ENCODE peak calls at places on chromosomes 1 and 21, in seven cellular contexts. One of them, this sample, is unnamed.

GRCh38 chr1:185352067-185352466 is 35.0 kb upstream of the IVNS1ABP start:
- DNase-seq in pancreas: no peak
- DNase-seq in hepatocyte: no peak
- DNase-seq in GM12878: no peak
- DNase-seq in astrocyte of the spinal cord: peak
- DNase-seq in heart right ventricle: no peak
- DNase-seq in Peyer's patch: no peak
- DNase-seq in this sample: peak

GRCh38 chr1:51955797-51956527 is 34.5 kb downstream of the RAB3B start:
- DNase-seq in pancreas: no peak
- DNase-seq in hepatocyte: no peak
- DNase-seq in GM12878: peak
- DNase-seq in astrocyte of the spinal cord: no peak
- DNase-seq in heart right ventricle: no peak
- DNase-seq in Peyer's patch: no peak
- DNase-seq in this sample: no peak

GRCh38 chr1:18481921-18482701 is 1.4 kb downstream of the KLHDC7A start:
- DNase-seq in pancreas: no peak
- DNase-seq in hepatocyte: no peak
- DNase-seq in GM12878: no peak
- DNase-seq in astrocyte of the spinal cord: no peak
- DNase-seq in heart right ventricle: no peak
- DNase-seq in Peyer's patch: no peak
- DNase-seq in this sample: no peak

GRCh38 chr21:29382029-29382654 is 83.4 kb downstream of the BACH1 start:
- DNase-seq in pancreas: no peak
- DNase-seq in hepatocyte: peak
- DNase-seq in GM12878: no peak
- DNase-seq in astrocyte of the spinal cord: peak
- DNase-seq in heart right ventricle: no peak
- DNase-seq in Peyer's patch: no peak
- DNase-seq in this sample: peak

GRCh38 chr1:89810302-89810701 is 10.5 kb upstream of the LRRC8D start:
- DNase-seq in pancreas: no peak
- DNase-seq in hepatocyte: no peak
- DNase-seq in GM12878: no peak
- DNase-seq in astrocyte of the spinal cord: no peak
- DNase-seq in heart right ventricle: no peak
- DNase-seq in Peyer's patch: no peak
- DNase-seq in this sample: no peak

GRCh38 chr1:234281826-234282489 is 91.3 kb upstream of the COA6 start:
- DNase-seq in pancreas: no peak
- DNase-seq in hepatocyte: peak
- DNase-seq in GM12878: no peak
- DNase-seq in astrocyte of the spinal cord: no peak
- DNase-seq in heart right ventricle: no peak
- DNase-seq in Peyer's patch: no peak
- DNase-seq in this sample: no peak

GRCh38 chr1:178682886-178683285 is 42.2 kb upstream of the RALGPS2 start:
- DNase-seq in pancreas: no peak
- DNase-seq in hepatocyte: no peak
- DNase-seq in GM12878: no peak
- DNase-seq in astrocyte of the spinal cord: no peak
- DNase-seq in heart right ventricle: no peak
- DNase-seq in Peyer's patch: no peak
- DNase-seq in this sample: no peak

GRCh38 chr21:37207441-37208009 is 59.6 kb downstream of the VPS26C start:
- DNase-seq in pancreas: peak
- DNase-seq in hepatocyte: no peak
- DNase-seq in GM12878: peak
- DNase-seq in astrocyte of the spinal cord: no peak
- DNase-seq in heart right ventricle: no peak
- DNase-seq in Peyer's patch: peak
- DNase-seq in this sample: no peak

GRCh38 chr1:234970731-234971476 is 157.7 kb downstream of the TOMM20 start:
- DNase-seq in pancreas: peak
- DNase-seq in hepatocyte: peak
- DNase-seq in GM12878: no peak
- DNase-seq in astrocyte of the spinal cord: peak
- DNase-seq in heart right ventricle: peak
- DNase-seq in Peyer's patch: peak
- DNase-seq in this sample: peak

GRCh38 chr1:12046749-12047119 is 16.4 kb upstream of the TNFRSF8 start:
- DNase-seq in pancreas: no peak
- DNase-seq in hepatocyte: no peak
- DNase-seq in GM12878: no peak
- DNase-seq in astrocyte of the spinal cord: no peak
- DNase-seq in heart right ventricle: no peak
- DNase-seq in Peyer's patch: no peak
- DNase-seq in this sample: no peak

GRCh38 chr1:12051361-12051760 is 11.7 kb upstream of the TNFRSF8 start:
- DNase-seq in pancreas: no peak
- DNase-seq in hepatocyte: no peak
- DNase-seq in GM12878: no peak
- DNase-seq in astrocyte of the spinal cord: no peak
- DNase-seq in heart right ventricle: no peak
- DNase-seq in Peyer's patch: no peak
- DNase-seq in this sample: no peak

GRCh38 chr1:12047120-12047876 is 15.8 kb upstream of the TNFRSF8 start:
- DNase-seq in pancreas: no peak
- DNase-seq in hepatocyte: no peak
- DNase-seq in GM12878: peak
- DNase-seq in astrocyte of the spinal cord: peak
- DNase-seq in heart right ventricle: no peak
- DNase-seq in Peyer's patch: peak
- DNase-seq in this sample: no peak

GRCh38 chr1:12049625-12050024 is 13.5 kb upstream of the TNFRSF8 start:
- DNase-seq in pancreas: no peak
- DNase-seq in hepatocyte: no peak
- DNase-seq in GM12878: no peak
- DNase-seq in astrocyte of the spinal cord: no peak
- DNase-seq in heart right ventricle: no peak
- DNase-seq in Peyer's patch: no peak
- DNase-seq in this sample: no peak

DNA sequence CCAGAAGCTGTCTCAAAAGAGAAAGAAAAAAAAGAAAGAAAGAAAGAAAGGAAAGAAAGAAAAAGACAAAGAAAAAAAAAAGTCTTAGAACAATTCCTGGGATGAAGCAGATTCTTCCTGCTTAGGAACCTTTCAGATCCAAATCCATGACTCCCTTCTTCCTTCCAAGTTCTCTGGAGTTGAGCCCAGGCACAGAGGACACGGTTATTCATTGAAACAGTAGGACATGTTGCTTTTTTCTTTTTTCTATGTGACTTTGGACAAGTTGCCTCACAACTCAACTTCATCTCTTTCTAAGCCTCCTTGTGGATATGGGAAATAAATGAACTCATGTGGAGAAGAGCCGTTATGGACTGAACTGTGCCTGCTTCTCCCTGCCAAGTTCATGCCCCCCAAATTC is 14.7 kb upstream of the TNFRSF8 start:
- DNase-seq in pancreas: no peak
- DNase-seq in hepatocyte: no peak
- DNase-seq in GM12878: no peak
- DNase-seq in astrocyte of the spinal cord: no peak
- DNase-seq in heart right ventricle: no peak
- DNase-seq in Peyer's patch: no peak
- DNase-seq in this sample: no peak
- H3K4me3 ChIP-seq in pancreas: no peak
- H3K4me3 ChIP-seq in hepatocyte: no peak
- H3K4me3 ChIP-seq in GM12878: no peak
- H3K4me3 ChIP-seq in astrocyte of the spinal cord: no peak
- H3K4me3 ChIP-seq in heart right ventricle: no peak
- H3K4me3 ChIP-seq in Peyer's patch: no peak
- H3K4me3 ChIP-seq in this sample: no peak

DNA sequence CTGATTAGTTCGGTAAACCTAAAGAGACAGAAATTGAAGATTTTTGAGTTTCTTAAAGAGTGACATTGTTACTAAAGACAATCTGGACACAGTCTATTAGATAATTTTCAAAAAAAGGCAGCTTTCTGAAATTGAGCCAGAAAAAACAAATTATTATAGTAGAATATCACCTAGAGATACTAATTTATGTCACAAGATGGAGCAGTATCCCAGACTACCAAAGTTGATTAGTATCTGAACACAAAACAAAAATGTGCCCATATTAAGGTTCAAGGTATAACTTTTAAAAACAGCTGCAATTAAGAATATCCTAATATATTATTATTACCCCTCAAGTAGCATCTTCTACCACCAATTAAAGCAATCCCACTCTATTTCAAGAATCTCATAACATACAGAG is 40.5 kb upstream of the SYT2 start:
- DNase-seq in pancreas: no peak
- DNase-seq in hepatocyte: no peak
- DNase-seq in GM12878: no peak
- DNase-seq in astrocyte of the spinal cord: no peak
- DNase-seq in heart right ventricle: no peak
- DNase-seq in Peyer's patch: no peak
- DNase-seq in this sample: no peak
- TF ChIP-seq CTCF in pancreas: no peak
- TF ChIP-seq CTCF in hepatocyte: peak
- TF ChIP-seq CTCF in GM12878: no peak
- TF ChIP-seq CTCF in astrocyte of the spinal cord: no peak
- TF ChIP-seq CTCF in heart right ventricle: peak
- TF ChIP-seq CTCF in Peyer's patch: peak
- TF ChIP-seq CTCF in this sample: no peak

GRCh38 chr1:229011022-229011421 is 259.9 kb upstream of the RAB4A start:
- DNase-seq in pancreas: no peak
- DNase-seq in hepatocyte: no peak
- DNase-seq in GM12878: no peak
- DNase-seq in astrocyte of the spinal cord: no peak
- DNase-seq in heart right ventricle: no peak
- DNase-seq in Peyer's patch: no peak
- DNase-seq in this sample: no peak

GRCh38 chr1:229015791-229016190 is 255.1 kb upstream of the RAB4A start:
- DNase-seq in pancreas: no peak
- DNase-seq in hepatocyte: peak
- DNase-seq in GM12878: no peak
- DNase-seq in astrocyte of the spinal cord: no peak
- DNase-seq in heart right ventricle: no peak
- DNase-seq in Peyer's patch: no peak
- DNase-seq in this sample: no peak

GRCh38 chr1:229018674-229019295 is 252.1 kb upstream of the RAB4A start:
- DNase-seq in pancreas: no peak
- DNase-seq in hepatocyte: no peak
- DNase-seq in GM12878: no peak
- DNase-seq in astrocyte of the spinal cord: no peak
- DNase-seq in heart right ventricle: no peak
- DNase-seq in Peyer's patch: no peak
- DNase-seq in this sample: no peak

GRCh38 chr1:229012823-229013222 is 258.1 kb upstream of the RAB4A start:
- DNase-seq in pancreas: no peak
- DNase-seq in hepatocyte: no peak
- DNase-seq in GM12878: no peak
- DNase-seq in astrocyte of the spinal cord: no peak
- DNase-seq in heart right ventricle: no peak
- DNase-seq in Peyer's patch: no peak
- DNase-seq in this sample: no peak

GRCh38 chr1:229013981-229014380 is 256.9 kb upstream of the RAB4A start:
- DNase-seq in pancreas: no peak
- DNase-seq in hepatocyte: no peak
- DNase-seq in GM12878: no peak
- DNase-seq in astrocyte of the spinal cord: no peak
- DNase-seq in heart right ventricle: no peak
- DNase-seq in Peyer's patch: no peak
- DNase-seq in this sample: no peak
- H3K4me3 ChIP-seq in pancreas: no peak
- H3K4me3 ChIP-seq in hepatocyte: no peak
- H3K4me3 ChIP-seq in GM12878: no peak
- H3K4me3 ChIP-seq in astrocyte of the spinal cord: no peak
- H3K4me3 ChIP-seq in heart right ventricle: no peak
- H3K4me3 ChIP-seq in Peyer's patch: no peak
- H3K4me3 ChIP-seq in this sample: no peak

GRCh38 chr21:31457675-31458074 is 113.6 kb upstream of the TIAM1 start:
- DNase-seq in pancreas: no peak
- DNase-seq in hepatocyte: no peak
- DNase-seq in GM12878: no peak
- DNase-seq in astrocyte of the spinal cord: no peak
- DNase-seq in heart right ventricle: no peak
- DNase-seq in Peyer's patch: no peak
- DNase-seq in this sample: no peak
- TF ChIP-seq CTCF in pancreas: no peak
- TF ChIP-seq CTCF in hepatocyte: no peak
- TF ChIP-seq CTCF in GM12878: peak
- TF ChIP-seq CTCF in astrocyte of the spinal cord: peak
- TF ChIP-seq CTCF in heart right ventricle: no peak
- TF ChIP-seq CTCF in Peyer's patch: no peak
- TF ChIP-seq CTCF in this sample: no peak

GRCh38 chr1:81699234-81699633 is 101.5 kb upstream of the ADGRL2 start:
- DNase-seq in pancreas: no peak
- DNase-seq in hepatocyte: peak
- DNase-seq in GM12878: no peak
- DNase-seq in astrocyte of the spinal cord: peak
- DNase-seq in heart right ventricle: no peak
- DNase-seq in Peyer's patch: no peak
- DNase-seq in this sample: peak
- H3K4me3 ChIP-seq in pancreas: no peak
- H3K4me3 ChIP-seq in hepatocyte: no peak
- H3K4me3 ChIP-seq in GM12878: no peak
- H3K4me3 ChIP-seq in astrocyte of the spinal cord: no peak
- H3K4me3 ChIP-seq in heart right ventricle: no peak
- H3K4me3 ChIP-seq in Peyer's patch: no peak
- H3K4me3 ChIP-seq in this sample: no peak

GRCh38 chr1:86515597-86515996 is 31.3 kb upstream of the CLCA4 start:
- DNase-seq in pancreas: no peak
- DNase-seq in hepatocyte: no peak
- DNase-seq in GM12878: no peak
- DNase-seq in astrocyte of the spinal cord: no peak
- DNase-seq in heart right ventricle: no peak
- DNase-seq in Peyer's patch: no peak
- DNase-seq in this sample: peak
- TF ChIP-seq CTCF in pancreas: no peak
- TF ChIP-seq CTCF in hepatocyte: peak
- TF ChIP-seq CTCF in GM12878: peak
- TF ChIP-seq CTCF in astrocyte of the spinal cord: peak
- TF ChIP-seq CTCF in heart right ventricle: peak
- TF ChIP-seq CTCF in Peyer's patch: peak
- TF ChIP-seq CTCF in this sample: peak